ENCODE peak calls at places on chromosomes 16 and 17, in six cellular contexts. A, E, S, R, F and K are unnamed samples.

GRCh38 chr17:234163-235047 is 53.0 kb upstream of the DOC2B start:
- DNase-seq in E (no peak), S (no peak), R (no peak), A (no peak), F (no peak), K (peak)

GRCh38 chr16:66520406-66521194 is 29.3 kb downstream of the TK2 start:
- DNase-seq in E (no peak), A (no peak), R (no peak), F (no peak), S (no peak), K (no peak)

GRCh38 chr17:75633484-75634375 is 496 bp downstream of the SMIM5 start:
- DNase-seq in A (peak), R (peak), E (peak), S (peak), F (peak), K (peak)

GRCh38 chr17:1217030-1217429 is 37.2 kb upstream of the ABR start:
- DNase-seq in R (no peak), E (no peak), A (no peak), F (no peak), S (no peak), K (no peak)

GRCh38 chr17:54899721-54900456 is 763 bp upstream of the TOM1L1 start:
- DNase-seq in R (peak), F (peak), A (no peak), E (peak), S (no peak), K (peak)

GRCh38 chr17:41664587-41665565 is 23.8 kb upstream of the EIF1 start:
- DNase-seq in F (no peak), E (no peak), S (no peak), A (no peak), R (no peak), K (no peak)

GRCh38 chr16:51556694-51557327 is 405.7 kb upstream of the SALL1 start:
- DNase-seq in R (no peak), A (peak), S (no peak), F (no peak), E (peak), K (no peak)

GRCh38 chr16:12090162-12090552 is 113.6 kb downstream of the SNX29 start:
- DNase-seq in A (no peak), F (no peak), E (no peak), R (no peak), S (no peak), K (no peak)

GRCh38 chr17:77086433-77087010 is 54.2 kb upstream of the SEC14L1 start:
- DNase-seq in R (peak), S (peak), A (peak), E (peak), F (peak), K (peak)

GRCh38 chr17:45668316-45668715 is 115.8 kb upstream of the CRHR1 start:
- DNase-seq in R (no peak), F (no peak), A (no peak), S (no peak), E (no peak), K (no peak)

GRCh38 chr17:61201211-61201610 is 198.4 kb upstream of the TBX2 start:
- DNase-seq in S (no peak), F (no peak), E (peak), R (no peak), A (peak), K (no peak)

GRCh38 chr16:930076-930475 is 40.7 kb downstream of the LMF1 start:
- DNase-seq in E (no peak), R (no peak), S (no peak), F (no peak), A (no peak), K (no peak)

GRCh38 chr16:82660078-82660645 is 33.4 kb downstream of the CDH13 start:
- DNase-seq in E (peak), F (no peak), R (no peak), A (no peak), S (no peak), K (no peak)

GRCh38 chr17:9999948-10000695 is 95.1 kb upstream of the RCVRN start:
- DNase-seq in F (no peak), S (no peak), A (no peak), R (no peak), E (no peak), K (no peak)

GRCh38 chr16:54645328-54645727 is 285.3 kb upstream of the IRX5 start:
- DNase-seq in F (no peak), A (no peak), E (no peak), S (no peak), R (no peak), K (no peak)

GRCh38 chr16:239948-240277 is 5.3 kb downstream of the FAM234A start:
- DNase-seq in A (no peak), E (peak), R (peak), S (no peak), F (no peak), K (no peak)

GRCh38 chr17:45355087-45355486 is 38.3 kb upstream of the MAP3K14 start:
- DNase-seq in S (no peak), A (peak), F (no peak), E (no peak), R (no peak), K (no peak)

GRCh38 chr17:82831818-82832200 is 8.0 kb downstream of the ZNF750 start:
- DNase-seq in E (no peak), R (no peak), A (no peak), F (no peak), S (no peak), K (no peak)

GRCh38 chr17:82838386-82839063 is 1.3 kb downstream of the ZNF750 start:
- DNase-seq in F (no peak), R (no peak), A (no peak), S (no peak), E (peak), K (no peak)

GRCh38 chr17:43860077-43860725 is 13.2 kb downstream of the CD300LG start:
- DNase-seq in S (no peak), E (no peak), A (no peak), F (no peak), R (no peak), K (no peak)

GRCh38 chr16:30786115-30786935 is 680 bp downstream of the ZNF629 start:
- DNase-seq in E (peak), S (no peak), R (peak), A (peak), F (peak), K (peak)

GRCh38 chr17:16352303-16352837 is 899 bp downstream of the CENPV start:
- DNase-seq in S (no peak), A (peak), R (peak), E (peak), F (peak), K (peak)

GRCh38 chr16:81004646-81005353 is 1.9 kb downstream of the CMC2 start:
- DNase-seq in E (peak), F (peak), R (peak), A (peak), S (peak), K (no peak)

GRCh38 chr17:74524751-74525725 is 6.2 kb downstream of the CD300LB start:
- DNase-seq in S (no peak), F (peak), A (no peak), E (no peak), R (no peak), K (no peak)
- TF ChIP-seq RAD21 in S (no peak), F (no peak), A (no peak), E (no peak), R (no peak), K (no peak)

GRCh38 chr17:27459433-27459832 is 3.2 kb downstream of the KSR1 start:
- DNase-seq in F (peak), R (peak), E (no peak), S (no peak), A (no peak), K (no peak)

GRCh38 chr17:27457405-27457730 is 1.1 kb downstream of the KSR1 start:
- DNase-seq in A (no peak), S (no peak), R (no peak), F (no peak), E (no peak), K (no peak)

GRCh38 chr17:27456681-27457404 is 595 bp downstream of the KSR1 start:
- DNase-seq in F (peak), R (peak), S (no peak), A (no peak), E (no peak), K (no peak)

GRCh38 chr17:27458524-27458908 is 2.3 kb downstream of the KSR1 start:
- DNase-seq in E (no peak), S (no peak), R (no peak), F (no peak), A (no peak), K (no peak)

DNA sequence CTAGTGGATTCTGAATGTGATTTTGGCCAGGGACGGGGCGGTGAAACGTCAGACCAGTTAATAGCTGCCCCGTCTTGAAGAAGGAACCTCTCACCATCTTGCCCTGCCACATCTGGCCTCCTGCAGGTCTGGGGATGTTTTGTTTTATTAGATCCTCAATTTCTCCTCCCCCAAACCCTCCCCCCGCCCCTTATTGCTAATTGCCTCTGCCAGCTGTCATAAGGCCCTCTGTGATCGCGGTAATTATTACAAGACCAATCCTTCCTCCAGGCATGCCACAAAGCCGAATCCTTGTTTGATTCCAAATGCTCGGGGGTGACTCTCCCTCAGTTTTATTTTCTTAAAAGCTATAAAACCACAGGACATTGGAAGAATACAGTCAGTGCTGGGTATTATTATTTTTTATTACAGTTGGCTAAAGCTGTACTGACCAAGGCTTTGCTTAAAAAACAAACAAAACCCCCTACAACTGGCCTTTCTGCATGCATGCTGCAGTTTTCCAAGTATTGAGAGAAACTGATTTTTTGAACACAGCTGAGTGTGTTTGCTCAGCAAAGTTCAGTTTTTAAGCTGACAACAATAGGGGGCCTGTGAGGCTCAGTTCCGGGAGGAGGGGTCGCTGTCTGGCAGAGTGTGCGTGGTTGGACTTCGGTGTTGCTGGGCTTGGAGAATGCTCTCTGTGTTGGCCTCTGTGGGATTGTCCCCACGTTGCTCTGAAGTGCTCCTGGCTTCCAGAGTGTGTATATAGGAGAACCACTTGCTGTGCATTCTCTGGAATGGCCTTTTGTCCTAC is 1.7 kb downstream of the KSR1 start:
- DNase-seq in S (no peak), F (peak), R (peak), E (peak), A (no peak), K (no peak)
- TF ChIP-seq RAD21 in S (no peak), F (no peak), R (no peak), E (no peak), A (no peak), K (no peak)

DNA sequence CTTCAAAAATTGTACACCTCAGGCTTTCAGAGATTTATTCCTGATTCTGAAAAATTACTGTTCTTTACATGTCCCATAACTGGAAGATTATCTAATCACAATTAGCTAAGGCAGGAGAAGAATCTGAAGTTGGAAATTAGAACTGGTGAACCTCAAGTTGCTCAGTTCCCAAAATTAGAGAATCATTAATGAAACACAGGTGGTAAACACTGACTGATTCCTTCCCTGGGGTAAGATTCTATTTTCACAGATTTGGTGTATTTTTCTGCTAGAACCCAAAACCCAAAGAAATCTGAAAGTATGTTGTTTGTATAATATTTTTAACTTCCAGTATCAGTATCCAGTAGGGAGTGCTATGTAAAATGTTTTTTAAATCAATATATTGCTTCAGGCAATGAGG is 25.7 kb downstream of the PHKB start:
- DNase-seq in S (no peak), A (no peak), E (no peak), F (no peak), R (no peak), K (no peak)
- TF ChIP-seq RAD21 in S (no peak), A (no peak), E (no peak), F (no peak), R (no peak), K (no peak)

GRCh38 chr17:32626371-32626770 is 139.6 kb downstream of the CDK5R1 start:
- DNase-seq in R (no peak), A (no peak), S (no peak), F (no peak), E (no peak), K (no peak)
- TF ChIP-seq RAD21 in R (no peak), A (no peak), S (no peak), F (no peak), E (no peak), K (no peak)

DNA sequence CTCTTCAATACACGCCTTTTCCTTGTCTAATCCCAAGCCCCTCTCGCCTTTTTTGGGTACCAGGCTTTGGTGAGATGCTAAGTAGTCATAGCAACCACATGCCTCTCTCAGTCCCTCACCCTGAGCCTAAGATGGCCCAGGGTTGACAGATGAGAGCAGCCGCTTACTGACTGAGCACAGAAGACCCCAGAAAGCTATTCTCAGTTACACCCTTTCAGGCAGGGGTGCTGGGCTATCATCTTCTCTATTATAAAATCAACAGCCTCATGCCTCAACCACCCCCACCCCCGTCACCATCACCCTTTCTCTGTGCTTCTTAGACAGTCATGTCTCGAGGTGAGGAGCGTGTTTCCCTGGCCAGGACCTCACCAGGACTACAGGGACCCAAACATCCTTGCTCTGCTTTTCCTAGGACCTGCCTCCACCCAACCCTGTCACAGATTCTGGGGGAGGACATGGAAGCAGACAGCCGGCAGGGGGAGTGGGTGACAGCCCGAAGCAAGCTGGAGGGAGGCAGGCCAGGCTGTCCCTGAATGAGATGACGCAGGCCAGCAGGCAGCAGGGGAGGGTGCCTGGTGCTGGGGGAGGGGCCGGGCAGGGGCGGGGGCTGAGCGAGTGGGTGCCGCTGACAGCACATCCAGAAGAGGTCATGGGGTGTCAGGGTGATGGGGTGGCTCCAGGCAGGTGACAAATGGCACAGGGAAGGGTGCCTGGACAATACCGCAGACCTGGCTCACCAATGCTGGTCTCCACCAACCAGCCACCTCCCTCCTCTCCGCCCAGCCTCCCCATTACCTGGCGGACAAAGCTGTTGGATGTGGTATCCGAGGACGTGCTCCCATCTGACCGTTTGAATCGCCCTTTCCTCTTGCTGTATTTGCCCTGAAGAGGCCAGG is 3.1 kb downstream of the CACNB1 start:
- DNase-seq in R (peak), E (peak), S (no peak), A (peak), F (peak), K (no peak)
- TF ChIP-seq RAD21 in R (peak), E (peak), S (no peak), A (peak), F (peak), K (peak)

DNA sequence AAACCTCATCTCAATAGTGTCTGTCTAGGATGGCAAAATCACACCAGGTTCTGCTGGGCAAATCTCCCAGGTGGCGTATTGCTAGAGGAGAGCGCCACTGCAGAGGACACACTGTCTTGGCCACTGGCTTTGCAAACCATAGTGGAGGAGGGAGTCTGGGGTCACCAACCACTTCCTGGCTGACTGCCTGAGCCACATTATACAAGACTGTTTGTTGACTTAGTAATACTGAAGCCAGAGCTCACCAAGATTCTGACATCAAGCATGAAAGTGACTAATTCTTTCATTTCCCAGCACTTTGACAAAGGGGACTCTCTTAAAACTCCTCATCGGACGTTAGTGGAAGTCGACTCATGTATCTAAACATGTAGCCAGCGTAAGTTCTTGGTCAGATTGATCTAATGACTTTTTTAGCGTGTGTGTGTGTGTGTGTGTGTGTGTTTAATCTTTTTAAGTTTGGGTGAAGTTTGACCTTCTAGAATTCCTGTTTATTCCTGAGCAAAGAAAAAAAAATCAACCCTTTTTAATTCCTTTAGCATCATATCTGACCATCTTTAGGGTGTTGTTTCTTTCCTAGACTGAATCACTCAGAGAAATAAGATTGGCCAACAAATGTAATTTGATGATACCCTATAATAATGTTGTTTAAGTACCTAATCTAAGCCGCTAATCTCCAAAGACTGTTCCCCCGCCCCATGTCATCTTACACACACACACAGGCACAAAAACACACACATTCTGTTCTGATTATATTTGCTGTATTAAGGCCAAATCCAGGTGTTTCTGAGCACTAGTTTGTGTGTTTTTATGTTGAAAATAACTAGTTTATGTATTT is 13.8 kb downstream of the PITPNC1 start:
- DNase-seq in E (peak), R (no peak), F (no peak), S (peak), A (peak), K (no peak)
- TF ChIP-seq RAD21 in E (no peak), R (no peak), F (no peak), S (peak), A (no peak), K (no peak)

GRCh38 chr16:65426484-65426883 is 304.6 kb upstream of the CDH11 start:
- DNase-seq in E (no peak), A (no peak), R (no peak), S (no peak), F (no peak), K (no peak)

GRCh38 chr16:65418435-65418834 is 296.6 kb upstream of the CDH11 start:
- DNase-seq in S (no peak), A (no peak), R (no peak), E (peak), F (no peak), K (no peak)

GRCh38 chr16:65422934-65423333 is 301.1 kb upstream of the CDH11 start:
- DNase-seq in E (no peak), F (no peak), A (no peak), S (no peak), R (no peak), K (no peak)

GRCh38 chr16:65421596-65421995 is 299.7 kb upstream of the CDH11 start:
- DNase-seq in F (no peak), E (no peak), S (no peak), A (no peak), R (no peak), K (no peak)
- TF ChIP-seq RAD21 in F (no peak), E (no peak), S (no peak), A (no peak), R (no peak), K (no peak)

GRCh38 chr17:40253565-40253964 is 34.1 kb upstream of the CDC6 start:
- DNase-seq in A (no peak), R (no peak), S (no peak), F (no peak), E (no peak), K (no peak)
- TF ChIP-seq RAD21 in A (no peak), R (no peak), S (no peak), F (no peak), E (no peak), K (no peak)